ENCODE peak calls at places on chromosomes 7 and 10, in four cellular contexts. T is CD8-positive, alpha-beta T cell; W is astrocyte; F is RWPE2. E is an unnamed sample.

GRCh38 chr10:96448021-96448457 is 65.7 kb downstream of the TLL2 start:
- DNase-seq in F (no peak), W (no peak), T (no peak), E (no peak)

GRCh38 chr10:80519936-80520650 is 17.6 kb upstream of the SH2D4B start:
- DNase-seq in W (no peak), F (no peak), T (no peak), E (no peak)

GRCh38 chr10:97176226-97176625 is 9.5 kb downstream of the SLIT1 start:
- DNase-seq in T (no peak), F (no peak), W (no peak), E (no peak)

GRCh38 chr7:22969010-22969431 is 44.9 kb downstream of the HYCC1 start:
- DNase-seq in W (no peak), T (no peak), F (no peak), E (no peak)

GRCh38 chr10:75511011-75511410 is 79.6 kb downstream of the LRMDA start:
- DNase-seq in F (no peak), T (no peak), W (no peak), E (no peak)

GRCh38 chr7:91310829-91311460 is 46.7 kb downstream of the FZD1 start:
- DNase-seq in T (no peak), F (no peak), W (peak), E (no peak)

GRCh38 chr7:119935418-119936025 is 337.5 kb upstream of the KCND2 start:
- DNase-seq in T (no peak), F (no peak), W (peak), E (no peak)

GRCh38 chr7:12607134-12607533 is 36.6 kb downstream of the SCIN start:
- DNase-seq in T (no peak), W (no peak), F (no peak), E (no peak)

GRCh38 chr10:102175415-102175814 is 23.2 kb downstream of the NOLC1 start:
- DNase-seq in F (no peak), T (no peak), W (peak), E (no peak)

GRCh38 chr7:128020161-128020560 is 11.1 kb downstream of the LRRC4 start:
- DNase-seq in T (no peak), W (no peak), F (no peak), E (no peak)

GRCh38 chr10:124732931-124733536 is 11.1 kb downstream of the FAM53B start:
- DNase-seq in F (no peak), T (peak), W (peak), E (no peak)

GRCh38 chr10:75634947-75635346 is 203.5 kb downstream of the LRMDA start:
- DNase-seq in T (no peak), W (no peak), F (no peak), E (no peak)

GRCh38 chr7:124261710-124262109 is 228.8 kb upstream of the TMEM229A start:
- DNase-seq in F (no peak), T (no peak), W (no peak), E (no peak)

GRCh38 chr10:73169320-73169719 is 1.4 kb downstream of the FAM149B1 start:
- DNase-seq in T (no peak), F (no peak), W (no peak), E (no peak)

GRCh38 chr10:73163096-73163495 is 4.7 kb downstream of the ECD start:
- DNase-seq in F (no peak), W (no peak), T (no peak), E (no peak)

GRCh38 chr10:73166972-73167371 is 836 bp downstream of the ECD start:
- DNase-seq in F (no peak), W (no peak), T (no peak), E (no peak)

GRCh38 chr10:73168486-73168844 is 546 bp downstream of the FAM149B1 start:
- DNase-seq in F (no peak), T (no peak), W (no peak), E (no peak)

GRCh38 chr10:73167557-73168485 is at the start of the genes ECD and FAM149B1:
- DNase-seq in T (peak), W (peak), F (peak), E (peak)
- TF ChIP-seq CTCF in T (peak), W (no peak), F (peak), E (no peak)

DNA sequence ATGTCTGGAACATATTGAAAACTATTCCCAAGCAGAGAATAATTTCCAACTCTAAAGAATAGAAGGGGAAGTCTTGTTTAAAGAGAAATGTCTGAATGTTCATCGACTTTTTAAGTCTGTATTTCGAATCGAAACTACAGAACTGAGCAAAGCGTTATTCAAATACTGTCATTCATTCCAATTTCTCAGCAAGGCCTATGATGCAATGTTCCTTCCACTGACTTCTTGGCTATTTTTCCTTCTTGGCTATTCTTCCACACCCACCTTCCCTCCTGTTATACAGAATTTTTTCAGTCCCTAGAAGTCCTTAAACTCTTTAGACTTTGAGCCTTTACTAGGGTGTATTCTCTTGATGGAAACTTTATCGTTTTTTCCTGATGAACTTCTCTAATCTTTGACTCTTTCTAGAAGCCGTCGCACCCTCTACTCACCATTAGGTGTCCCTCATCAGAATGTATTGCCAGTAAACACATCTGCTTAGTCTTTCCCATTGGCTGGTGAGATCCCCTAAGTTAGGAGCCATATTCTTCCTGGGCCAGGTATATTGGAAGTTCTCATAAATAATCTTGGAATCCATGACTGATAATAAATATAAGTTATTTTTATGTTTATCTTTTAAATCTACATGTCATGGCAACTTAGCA is 235.7 kb upstream of the CCDC6 start:
- DNase-seq in W (no peak), T (no peak), F (no peak), E (no peak)
- TF ChIP-seq CTCF in W (no peak), T (no peak), F (no peak), E (no peak)

DNA sequence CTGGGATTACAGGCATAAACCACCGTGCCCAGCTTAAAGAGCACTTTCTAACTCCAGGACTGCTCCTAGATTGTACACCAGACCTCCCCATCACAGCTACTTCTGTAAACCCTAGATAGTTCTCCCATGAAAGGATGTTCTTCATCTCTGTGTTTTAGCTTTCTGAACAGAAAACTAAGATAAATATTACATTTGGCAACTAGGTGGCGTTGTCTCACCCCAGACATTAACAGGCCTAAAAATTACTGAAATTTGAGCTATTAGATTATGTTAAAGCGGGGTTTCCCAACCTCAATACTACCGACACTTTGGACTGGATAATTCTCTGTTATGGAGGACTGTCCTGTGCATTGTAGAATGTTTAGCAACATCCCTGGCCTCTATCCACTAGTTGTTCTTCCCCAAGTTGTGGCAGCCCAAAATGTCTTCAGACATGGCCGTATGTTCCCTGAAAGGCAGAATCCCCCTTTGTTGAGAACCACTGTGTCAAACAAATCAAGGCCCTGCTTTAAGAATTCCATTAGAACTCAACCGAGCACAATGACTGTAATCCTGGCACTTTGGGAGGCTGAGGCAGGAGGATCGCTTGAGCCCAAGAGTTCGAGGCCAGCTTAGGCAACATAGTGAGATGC is 19.1 kb downstream of the ATOH7 start:
- DNase-seq in W (peak), T (no peak), F (no peak), E (no peak)
- TF ChIP-seq CTCF in W (peak), T (peak), F (peak), E (no peak)

DNA sequence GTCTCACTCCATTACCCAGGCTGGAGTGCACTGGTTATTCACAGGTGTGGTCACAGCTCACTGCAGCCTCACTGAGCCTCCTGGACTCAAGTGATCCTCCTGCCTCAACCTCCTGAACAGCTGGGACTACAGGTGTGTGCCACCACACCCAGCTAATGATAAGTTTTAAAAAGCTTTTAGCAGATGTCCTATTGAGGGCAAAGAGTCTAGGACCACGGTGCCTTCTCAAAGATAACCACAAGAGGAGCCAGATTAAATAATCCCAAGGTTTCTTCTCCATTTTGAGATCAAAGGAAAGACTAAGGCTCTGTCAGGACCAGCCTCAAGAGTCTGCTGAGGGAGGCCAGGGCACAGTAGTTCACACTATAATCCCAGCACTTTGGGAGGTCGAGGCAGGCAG is 4.7 kb downstream of the ATP5MF start:
- DNase-seq in F (no peak), W (no peak), T (no peak), E (no peak)
- TF ChIP-seq CTCF in F (no peak), W (no peak), T (no peak), E (no peak)

GRCh38 chr10:79068203-79068561 is 584 bp upstream of the ZMIZ1 start:
- DNase-seq in T (peak), F (no peak), W (no peak), E (peak)
- TF ChIP-seq CTCF in T (no peak), F (no peak), W (no peak), E (no peak)

GRCh38 chr7:6153646-6154541 is 118.5 kb downstream of the CYTH3 start:
- DNase-seq in T (no peak), F (no peak), W (no peak), E (no peak)
- TF ChIP-seq CTCF in T (no peak), F (no peak), W (no peak), E (no peak)

DNA sequence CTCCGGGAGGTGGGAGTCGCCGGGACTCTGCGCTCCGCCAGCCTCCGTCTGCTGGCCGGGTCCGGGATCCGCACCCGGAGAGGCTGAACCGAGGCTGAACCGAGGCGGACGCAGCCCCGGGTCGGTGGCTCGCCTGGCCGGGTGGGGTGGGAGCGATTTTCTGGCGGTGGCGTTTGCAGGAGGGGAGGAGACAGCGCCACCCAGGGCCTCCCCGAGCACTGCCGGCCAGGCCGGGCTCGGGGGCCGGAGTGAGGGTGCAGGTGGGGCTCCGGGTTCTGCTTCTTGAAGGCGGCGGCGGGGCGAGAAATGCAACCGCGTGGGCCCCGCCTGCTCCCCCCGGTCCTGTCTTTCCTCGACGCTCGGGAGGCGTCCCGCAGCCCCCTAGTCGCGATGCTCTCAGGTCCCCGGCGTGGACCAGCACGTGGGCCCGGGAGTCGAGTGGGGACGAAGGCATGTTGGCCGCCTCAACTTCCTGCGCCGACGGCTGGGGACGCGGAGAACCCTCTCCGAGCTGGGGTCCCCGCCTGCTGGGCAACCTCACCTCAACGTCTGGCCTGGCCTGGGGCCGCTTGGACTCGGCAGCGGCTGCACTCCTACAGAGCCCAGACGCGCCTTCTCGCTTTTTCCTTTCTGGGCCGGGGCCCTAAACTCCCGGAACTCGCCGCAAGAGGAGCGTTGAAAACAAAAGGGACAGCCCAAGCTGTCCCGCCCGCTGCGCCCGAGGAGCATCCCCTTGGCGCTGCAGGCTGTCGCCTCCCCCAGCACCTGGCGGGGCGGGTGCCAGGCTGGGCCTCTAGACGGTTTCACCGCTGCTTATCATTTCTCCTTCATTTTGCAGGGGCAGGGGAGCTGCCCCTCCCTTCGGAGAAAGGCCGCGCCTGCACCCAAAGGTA is 25.2 kb upstream of the VAX1 start:
- DNase-seq in F (no peak), T (no peak), W (no peak), E (no peak)
- TF ChIP-seq CTCF in F (no peak), T (no peak), W (no peak), E (no peak)

DNA sequence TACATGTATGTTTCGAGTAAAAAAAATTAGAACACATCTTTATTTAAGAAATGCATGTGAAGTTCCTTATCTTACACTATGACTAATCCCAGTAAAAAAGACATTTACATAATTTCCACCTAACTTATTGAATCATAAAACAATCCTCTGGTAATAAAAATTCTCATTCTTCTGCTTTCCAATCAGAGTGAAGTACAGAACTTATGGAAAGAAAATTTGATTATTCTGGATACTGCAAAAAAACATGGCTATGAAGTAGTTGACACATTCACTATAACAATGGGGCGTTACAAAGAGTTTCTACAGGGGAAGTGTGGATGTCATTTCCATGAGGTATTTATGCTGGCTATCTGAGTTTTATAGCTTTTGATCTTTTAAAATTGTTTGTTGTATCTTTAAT is 57.7 kb upstream of the WNT16 start:
- DNase-seq in F (no peak), T (no peak), W (no peak), E (no peak)
- TF ChIP-seq CTCF in F (no peak), T (no peak), W (no peak), E (no peak)